ENCODE peak calls at places on chromosomes 13 and 19, in five cellular contexts. One of them, this sample, is unnamed.

GRCh38 chr13:21227917-21228316 is 51.5 kb downstream of the MRPL57 start:
- DNase-seq in A673: no peak
- DNase-seq in SK-N-SH: no peak
- DNase-seq in left lung: no peak
- DNase-seq in heart right ventricle: no peak
- DNase-seq in this sample: no peak

GRCh38 chr19:1811472-1811894 is 593 bp downstream of the ATP8B3 start:
- DNase-seq in A673: peak; percentile 48
- DNase-seq in SK-N-SH: peak; percentile 66
- DNase-seq in left lung: peak; percentile 78
- DNase-seq in heart right ventricle: peak; percentile 42
- DNase-seq in this sample: peak; percentile 86

GRCh38 chr19:32406161-32407003 is 812 bp downstream of the DPY19L3 start:
- DNase-seq in A673: peak; percentile 31
- DNase-seq in SK-N-SH: peak; percentile 18
- DNase-seq in left lung: no peak
- DNase-seq in heart right ventricle: no peak
- DNase-seq in this sample: no peak

GRCh38 chr13:51681037-51681678 is 96.9 kb downstream of the WDFY2 start:
- DNase-seq in A673: peak; percentile 44
- DNase-seq in SK-N-SH: no peak
- DNase-seq in left lung: no peak
- DNase-seq in heart right ventricle: no peak
- DNase-seq in this sample: no peak

GRCh38 chr19:46878613-46879375 is 18.0 kb downstream of the ARHGAP35 start:
- DNase-seq in A673: no peak
- DNase-seq in SK-N-SH: no peak
- DNase-seq in left lung: no peak
- DNase-seq in heart right ventricle: no peak
- DNase-seq in this sample: no peak

GRCh38 chr13:40440990-40441820 is 225.2 kb downstream of the FOXO1 start:
- DNase-seq in A673: no peak
- DNase-seq in SK-N-SH: peak; percentile 60
- DNase-seq in left lung: peak; percentile 53
- DNase-seq in heart right ventricle: peak; percentile 83
- DNase-seq in this sample: peak; percentile 86

GRCh38 chr19:38251564-38252051 is 4.6 kb downstream of the PPP1R14A start:
- DNase-seq in A673: no peak
- DNase-seq in SK-N-SH: no peak
- DNase-seq in left lung: no peak
- DNase-seq in heart right ventricle: peak; percentile 88
- DNase-seq in this sample: peak; percentile 68

GRCh38 chr13:90055760-90056159 is 1291.7 kb upstream of the MIR17HG start:
- DNase-seq in A673: no peak
- DNase-seq in SK-N-SH: no peak
- DNase-seq in left lung: no peak
- DNase-seq in heart right ventricle: no peak
- DNase-seq in this sample: no peak

GRCh38 chr13:50227356-50227755 is 212.1 kb downstream of the KCNRG start:
- DNase-seq in A673: no peak
- DNase-seq in SK-N-SH: no peak
- DNase-seq in left lung: no peak
- DNase-seq in heart right ventricle: no peak
- DNase-seq in this sample: no peak

GRCh38 chr19:11423804-11424318 is 4.7 kb upstream of the RGL3 start:
- DNase-seq in A673: no peak
- DNase-seq in SK-N-SH: peak; percentile 33
- DNase-seq in left lung: no peak
- DNase-seq in heart right ventricle: no peak
- DNase-seq in this sample: no peak

GRCh38 chr13:48424212-48424611 is 11.3 kb upstream of the LPAR6 start:
- DNase-seq in A673: no peak
- DNase-seq in SK-N-SH: no peak
- DNase-seq in left lung: no peak
- DNase-seq in heart right ventricle: no peak
- DNase-seq in this sample: no peak

GRCh38 chr13:73677041-73677589 is 457.1 kb downstream of the KLF12 start:
- DNase-seq in A673: peak; percentile 93
- DNase-seq in SK-N-SH: no peak
- DNase-seq in left lung: no peak
- DNase-seq in heart right ventricle: no peak
- DNase-seq in this sample: no peak

GRCh38 chr13:67101730-67102467 is 128.2 kb downstream of the PCDH9 start:
- DNase-seq in A673: no peak
- DNase-seq in SK-N-SH: no peak
- DNase-seq in left lung: no peak
- DNase-seq in heart right ventricle: no peak
- DNase-seq in this sample: no peak

GRCh38 chr19:55227241-55228014 is 1.1 kb downstream of the TMEM86B start:
- DNase-seq in A673: no peak
- DNase-seq in SK-N-SH: no peak
- DNase-seq in left lung: no peak
- DNase-seq in heart right ventricle: no peak
- DNase-seq in this sample: no peak

GRCh38 chr19:10961763-10962536 is 1.1 kb downstream of the SMARCA4 start:
- DNase-seq in A673: no peak
- DNase-seq in SK-N-SH: no peak
- DNase-seq in left lung: no peak
- DNase-seq in heart right ventricle: no peak
- DNase-seq in this sample: no peak

GRCh38 chr19:31220540-31220939 is 128.7 kb downstream of the TSHZ3 start:
- DNase-seq in A673: peak; percentile 52
- DNase-seq in SK-N-SH: no peak
- DNase-seq in left lung: no peak
- DNase-seq in heart right ventricle: no peak
- DNase-seq in this sample: no peak

GRCh38 chr19:10389863-10390262 is 9.5 kb upstream of the TYK2 start:
- DNase-seq in A673: peak; percentile 56
- DNase-seq in SK-N-SH: no peak
- DNase-seq in left lung: no peak
- DNase-seq in heart right ventricle: no peak
- DNase-seq in this sample: no peak

GRCh38 chr19:42010245-42011126 is 16.5 kb upstream of the ATP1A3 start:
- DNase-seq in A673: peak; percentile 37
- DNase-seq in SK-N-SH: no peak
- DNase-seq in left lung: no peak
- DNase-seq in heart right ventricle: no peak
- DNase-seq in this sample: no peak

GRCh38 chr13:26561636-26562537 is 4.4 kb downstream of the WASF3 start:
- DNase-seq in A673: no peak
- DNase-seq in SK-N-SH: peak; percentile 51
- DNase-seq in left lung: peak; percentile 39
- DNase-seq in heart right ventricle: no peak
- DNase-seq in this sample: no peak

GRCh38 chr13:109743706-109744453 is 42.5 kb downstream of the IRS2 start:
- DNase-seq in A673: peak; percentile 92
- DNase-seq in SK-N-SH: peak; percentile 79
- DNase-seq in left lung: no peak
- DNase-seq in heart right ventricle: no peak
- DNase-seq in this sample: no peak

GRCh38 chr13:89660752-89661151 is 1686.7 kb upstream of the MIR17HG start:
- DNase-seq in A673: no peak
- DNase-seq in SK-N-SH: no peak
- DNase-seq in left lung: no peak
- DNase-seq in heart right ventricle: no peak
- DNase-seq in this sample: no peak

GRCh38 chr13:38674208-38674607 is 12.7 kb upstream of the FREM2 start:
- DNase-seq in A673: peak; percentile 38
- DNase-seq in SK-N-SH: no peak
- DNase-seq in left lung: no peak
- DNase-seq in heart right ventricle: no peak
- DNase-seq in this sample: no peak

GRCh38 chr19:36837902-36838783 is at the start of gene ZNF790:
- DNase-seq in A673: peak; percentile 74
- DNase-seq in SK-N-SH: peak; percentile 86
- DNase-seq in left lung: peak; percentile 91
- DNase-seq in heart right ventricle: peak; percentile 93
- DNase-seq in this sample: peak; percentile 93

GRCh38 chr19:51469162-51469561 is 9.2 kb upstream of the CEACAM18 start:
- DNase-seq in A673: no peak
- DNase-seq in SK-N-SH: no peak
- DNase-seq in left lung: no peak
- DNase-seq in heart right ventricle: no peak
- DNase-seq in this sample: no peak

GRCh38 chr13:113860051-113860471 is 3.8 kb downstream of the GAS6 start:
- DNase-seq in A673: no peak
- DNase-seq in SK-N-SH: no peak
- DNase-seq in left lung: no peak
- DNase-seq in heart right ventricle: peak; percentile 2
- DNase-seq in this sample: no peak

GRCh38 chr13:113851826-113852535 is 11.9 kb downstream of the GAS6 start:
- DNase-seq in A673: no peak
- DNase-seq in SK-N-SH: no peak
- DNase-seq in left lung: no peak
- DNase-seq in heart right ventricle: peak; percentile 3
- DNase-seq in this sample: no peak

GRCh38 chr19:54142166-54142780 is 4.7 kb downstream of the CNOT3 start:
- DNase-seq in A673: no peak
- DNase-seq in SK-N-SH: no peak
- DNase-seq in left lung: no peak
- DNase-seq in heart right ventricle: no peak
- DNase-seq in this sample: no peak

GRCh38 chr13:107271226-107271625 is 703.3 kb upstream of the ARGLU1 start:
- DNase-seq in A673: peak; percentile 93
- DNase-seq in SK-N-SH: peak; percentile 36
- DNase-seq in left lung: no peak
- DNase-seq in heart right ventricle: peak; percentile 8
- DNase-seq in this sample: no peak

GRCh38 chr19:10214784-10215183 is 16.3 kb downstream of the S1PR2 start:
- DNase-seq in A673: no peak
- DNase-seq in SK-N-SH: no peak
- DNase-seq in left lung: no peak
- DNase-seq in heart right ventricle: no peak
- DNase-seq in this sample: no peak

GRCh38 chr19:45976180-45976579 is 2.5 kb upstream of the NOVA2 start:
- DNase-seq in A673: peak; percentile 31
- DNase-seq in SK-N-SH: no peak
- DNase-seq in left lung: no peak
- DNase-seq in heart right ventricle: no peak
- DNase-seq in this sample: no peak

GRCh38 chr13:99496322-99497142 is 4.7 kb upstream of the TM9SF2 start:
- DNase-seq in A673: peak; percentile 86
- DNase-seq in SK-N-SH: no peak
- DNase-seq in left lung: peak; percentile 72
- DNase-seq in heart right ventricle: peak; percentile 84
- DNase-seq in this sample: peak; percentile 51

GRCh38 chr19:4583961-4584669 is 24.6 kb upstream of the SEMA6B start:
- DNase-seq in A673: no peak
- DNase-seq in SK-N-SH: peak; percentile 87
- DNase-seq in left lung: no peak
- DNase-seq in heart right ventricle: no peak
- DNase-seq in this sample: no peak
- H3K4me3 ChIP-seq in A673: peak overlapping the region; percentile 74
- H3K4me3 ChIP-seq in SK-N-SH: peak overlapping the region; percentile 60
- H3K4me3 ChIP-seq in left lung: peak overlapping the region; percentile 6
- H3K4me3 ChIP-seq in heart right ventricle: peak overlapping the region; percentile 51
- H3K4me3 ChIP-seq in this sample: peak overlapping the region; percentile 50

DNA sequence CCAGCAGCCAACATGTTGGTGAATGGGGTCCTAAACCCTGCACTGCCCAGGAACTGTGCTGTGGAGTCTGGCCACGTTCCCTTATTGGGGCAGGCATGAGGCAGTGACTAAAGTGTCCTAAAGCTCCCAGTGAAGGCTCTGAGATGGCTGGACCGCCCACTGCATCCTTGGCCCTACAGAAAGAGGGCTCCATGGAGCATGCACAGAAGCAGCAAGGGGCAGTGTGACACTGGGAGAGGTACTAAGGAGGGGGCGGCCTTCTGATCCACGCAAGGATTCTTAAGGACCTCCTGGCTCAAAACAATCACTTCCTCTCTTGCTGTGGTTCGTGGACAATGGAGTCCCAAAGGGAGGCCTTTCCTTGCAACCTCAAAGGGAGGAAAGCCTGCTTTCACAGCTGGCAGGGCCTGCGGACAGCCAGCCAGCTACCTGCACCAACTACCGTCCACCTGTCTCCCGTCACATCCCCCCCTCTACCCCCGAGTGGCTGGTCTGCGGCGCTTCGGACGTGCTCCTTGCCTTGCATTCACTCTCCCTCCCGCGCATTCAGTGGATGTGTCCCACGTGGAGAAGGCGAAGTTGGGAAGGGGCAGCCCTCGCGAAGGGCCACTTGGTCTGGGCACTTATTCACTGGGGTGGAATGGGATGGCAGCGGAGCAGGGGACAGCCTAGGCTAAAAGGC is 63.9 kb upstream of the STARD13 start:
- DNase-seq in A673: peak; percentile 12
- DNase-seq in SK-N-SH: no peak
- DNase-seq in left lung: peak; percentile 52
- DNase-seq in heart right ventricle: peak; percentile 23
- DNase-seq in this sample: peak; percentile 18
- H3K4me3 ChIP-seq in A673: peak overlapping the region; percentile 69
- H3K4me3 ChIP-seq in SK-N-SH: peak overlapping the region; percentile 83
- H3K4me3 ChIP-seq in left lung: peak overlapping the region; percentile 70
- H3K4me3 ChIP-seq in heart right ventricle: peak overlapping the region; percentile 84
- H3K4me3 ChIP-seq in this sample: peak overlapping the region; percentile 84

GRCh38 chr13:97430296-97430695 is 3.7 kb upstream of the RAP2A start:
- DNase-seq in A673: no peak
- DNase-seq in SK-N-SH: no peak
- DNase-seq in left lung: no peak
- DNase-seq in heart right ventricle: no peak
- DNase-seq in this sample: no peak

GRCh38 chr13:97426695-97427094 is 7.3 kb upstream of the RAP2A start:
- DNase-seq in A673: no peak
- DNase-seq in SK-N-SH: no peak
- DNase-seq in left lung: no peak
- DNase-seq in heart right ventricle: no peak
- DNase-seq in this sample: no peak

GRCh38 chr13:97431365-97431764 is 2.6 kb upstream of the RAP2A start:
- DNase-seq in A673: no peak
- DNase-seq in SK-N-SH: no peak
- DNase-seq in left lung: no peak
- DNase-seq in heart right ventricle: no peak
- DNase-seq in this sample: no peak

GRCh38 chr13:97432232-97432916 is 1.6 kb upstream of the RAP2A start:
- DNase-seq in A673: no peak
- DNase-seq in SK-N-SH: no peak
- DNase-seq in left lung: no peak
- DNase-seq in heart right ventricle: no peak
- DNase-seq in this sample: no peak

GRCh38 chr13:97429681-97430081 is 4.3 kb upstream of the RAP2A start:
- DNase-seq in A673: no peak
- DNase-seq in SK-N-SH: no peak
- DNase-seq in left lung: no peak
- DNase-seq in heart right ventricle: peak; percentile 5
- DNase-seq in this sample: no peak
- H3K4me3 ChIP-seq in A673: no peak overlapping the region
- H3K4me3 ChIP-seq in SK-N-SH: peak overlapping the region; percentile 3
- H3K4me3 ChIP-seq in left lung: no peak overlapping the region
- H3K4me3 ChIP-seq in heart right ventricle: no peak overlapping the region
- H3K4me3 ChIP-seq in this sample: peak overlapping the region; percentile 55

DNA sequence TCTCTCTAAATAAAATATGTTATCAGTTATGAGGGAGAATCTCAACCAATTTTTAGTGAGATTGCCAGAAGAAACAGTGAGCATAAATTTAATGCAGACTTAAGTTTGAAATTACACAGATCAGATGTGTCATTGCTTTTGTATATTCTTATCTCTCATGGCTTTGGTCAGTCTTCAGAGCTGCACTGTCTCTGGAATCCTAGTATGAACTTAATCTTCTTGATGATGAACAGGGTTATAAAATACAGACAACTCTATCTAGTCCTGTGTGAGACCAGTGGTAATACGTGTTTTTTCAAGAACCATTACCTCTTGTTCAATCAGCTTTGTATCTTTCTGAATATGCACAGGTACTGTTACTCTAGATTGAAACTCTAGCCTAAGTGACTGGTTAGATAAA is 528.0 kb downstream of the DACH1 start:
- DNase-seq in A673: no peak
- DNase-seq in SK-N-SH: peak; percentile 1
- DNase-seq in left lung: no peak
- DNase-seq in heart right ventricle: no peak
- DNase-seq in this sample: no peak
- H3K4me3 ChIP-seq in A673: no peak overlapping the region
- H3K4me3 ChIP-seq in SK-N-SH: no peak overlapping the region
- H3K4me3 ChIP-seq in left lung: no peak overlapping the region
- H3K4me3 ChIP-seq in heart right ventricle: no peak overlapping the region
- H3K4me3 ChIP-seq in this sample: no peak overlapping the region

This sample was measured in psoas muscle.